ENCODE peak calls at places on chromosomes 1 and 21, in six cellular contexts. R, I, D, V, X and C are unnamed samples.

GRCh38 chr1:221217029-221217428 is 337.8 kb downstream of the HLX start:
- DNase-seq in I (peak), D (no peak), X (no peak), V (no peak), R (no peak), C (no peak)

GRCh38 chr21:38376235-38376634 is 119.4 kb downstream of the KCNJ15 start:
- DNase-seq in X (no peak), V (no peak), D (no peak), R (no peak), I (no peak), C (no peak)

GRCh38 chr1:209037064-209037463 is 546.5 kb upstream of the CAMK1G start:
- DNase-seq in I (no peak), D (no peak), V (no peak), R (no peak), X (no peak), C (no peak)

GRCh38 chr1:83129107-83129506 is 869.8 kb downstream of the TTLL7 start:
- DNase-seq in I (no peak), D (no peak), R (no peak), X (no peak), V (no peak), C (no peak)

GRCh38 chr1:220544901-220545303 is 17.0 kb downstream of the MARK1 start:
- DNase-seq in V (no peak), D (peak), R (no peak), I (peak), X (no peak), C (peak)

GRCh38 chr1:212688338-212689047 is 11.1 kb downstream of the BATF3 start:
- DNase-seq in D (no peak), I (peak), V (peak), X (no peak), R (no peak), C (peak)

GRCh38 chr21:41141031-41141457 is 26.9 kb upstream of the BACE2 start:
- DNase-seq in R (no peak), I (peak), D (no peak), V (no peak), X (peak), C (no peak)

GRCh38 chr21:14982336-14982735 is 82.5 kb downstream of the NRIP1 start:
- DNase-seq in R (no peak), I (peak), X (no peak), V (no peak), D (no peak), C (peak)

GRCh38 chr1:95520390-95520789 is 286.4 kb downstream of the RWDD3 start:
- DNase-seq in V (no peak), R (no peak), I (no peak), X (no peak), D (no peak), C (no peak)

GRCh38 chr1:198845851-198846250 is 207.0 kb downstream of the PTPRC start:
- DNase-seq in X (no peak), D (no peak), V (no peak), R (no peak), I (peak), C (no peak)

GRCh38 chr1:149884433-149885363 is 14.7 kb upstream of the BOLA1 start:
- DNase-seq in D (no peak), X (peak), V (no peak), I (peak), R (no peak), C (peak)

GRCh38 chr1:15836772-15837669 is 10.5 kb upstream of the SPEN start:
- DNase-seq in V (no peak), X (no peak), R (peak), I (no peak), D (no peak), C (no peak)

GRCh38 chr1:207004931-207005830 is 27.4 kb downstream of the C1orf116 start:
- DNase-seq in X (peak), V (no peak), I (peak), R (no peak), D (peak), C (peak)

GRCh38 chr1:3558036-3558726 is 53.1 kb downstream of the MEGF6 start:
- DNase-seq in D (no peak), V (no peak), X (no peak), R (no peak), I (no peak), C (no peak)

GRCh38 chr1:65066766-65067490 is 81.1 kb upstream of the AK4 start:
- DNase-seq in R (peak), V (peak), D (peak), I (peak), X (peak), C (peak)

GRCh38 chr1:54955359-54955758 is 25.1 kb upstream of the TMEM61 start:
- DNase-seq in X (peak), R (no peak), I (peak), V (no peak), D (no peak), C (peak)

GRCh38 chr1:182330303-182330702 is 61.3 kb downstream of the GLUL start:
- DNase-seq in V (no peak), D (no peak), R (peak), X (peak), I (no peak), C (peak)

GRCh38 chr21:31326478-31327247 is 17.4 kb downstream of the TIAM1 start:
- DNase-seq in V (no peak), R (no peak), X (no peak), I (no peak), D (no peak), C (no peak)

GRCh38 chr1:67314696-67315095 is 7.0 kb downstream of the IL12RB2 start:
- DNase-seq in D (no peak), V (no peak), I (no peak), X (no peak), R (no peak), C (peak)

GRCh38 chr1:67988066-67988465 is 62.4 kb downstream of the DIRAS3 start:
- DNase-seq in D (no peak), I (no peak), V (no peak), X (no peak), R (no peak), C (peak)

GRCh38 chr1:166273618-166274017 is 106.8 kb upstream of the FAM78B start:
- DNase-seq in D (no peak), V (no peak), R (no peak), X (no peak), I (no peak), C (no peak)

GRCh38 chr1:67146539-67146938 is 11.8 kb upstream of the C1orf141 start:
- DNase-seq in D (no peak), R (no peak), I (no peak), V (no peak), X (peak), C (no peak)

GRCh38 chr1:226608699-226609505 is 60.3 kb downstream of the STUM start:
- DNase-seq in R (peak), V (peak), D (peak), I (peak), X (peak), C (peak)

GRCh38 chr1:228003461-228004330 is 3.1 kb upstream of the WNT3A start:
- DNase-seq in D (no peak), I (no peak), V (peak), R (no peak), X (no peak), C (no peak)

GRCh38 chr1:92478393-92478792 is 8.3 kb downstream of the GFI1 start:
- DNase-seq in X (peak), I (peak), V (no peak), R (no peak), D (no peak), C (peak)

GRCh38 chr1:157944666-157945280 is 48.7 kb upstream of the KIRREL1 start:
- DNase-seq in D (no peak), X (no peak), I (no peak), R (no peak), V (no peak), C (no peak)

GRCh38 chr21:43867936-43868335 is 2.9 kb downstream of the AGPAT3 start:
- DNase-seq in I (no peak), R (no peak), D (no peak), X (no peak), V (no peak), C (no peak)

GRCh38 chr1:210477328-210477924 is 148.7 kb downstream of the HHAT start:
- DNase-seq in R (no peak), X (no peak), D (peak), I (peak), V (no peak), C (peak)

GRCh38 chr1:93909146-93910050 is at the start of gene GCLM:
- DNase-seq in D (peak), X (peak), I (peak), V (peak), R (peak), C (peak)

GRCh38 chr21:44653656-44654575 is 543 bp downstream of the KRTAP12-4 start:
- DNase-seq in D (no peak), X (no peak), I (no peak), V (no peak), R (no peak), C (no peak)

GRCh38 chr1:21605012-21605715 is 64.0 kb downstream of the RAP1GAP start:
- DNase-seq in V (no peak), D (no peak), R (no peak), I (no peak), X (no peak), C (no peak)

GRCh38 chr1:156641761-156642264 is at the start of gene BCAN:
- DNase-seq in R (peak), V (no peak), D (peak), I (peak), X (no peak), C (no peak)

GRCh38 chr1:41486892-41487728 is 2.6 kb upstream of the EDN2 start:
- DNase-seq in I (peak), V (no peak), X (no peak), D (peak), R (peak), C (no peak)

GRCh38 chr1:83978056-83978455 is 20.9 kb downstream of the TTLL7 start:
- DNase-seq in R (no peak), I (no peak), D (no peak), X (no peak), V (no peak), C (no peak)

GRCh38 chr1:48114596-48115384 is 107.7 kb upstream of the SLC5A9 start:
- DNase-seq in V (no peak), R (no peak), D (no peak), X (peak), I (no peak), C (peak)

GRCh38 chr1:40872266-40872665 is 10.1 kb upstream of the CITED4 start:
- DNase-seq in V (no peak), R (no peak), D (no peak), I (no peak), X (no peak), C (no peak)

GRCh38 chr21:18495553-18495952 is 92.0 kb upstream of the TMPRSS15 start:
- DNase-seq in I (no peak), D (no peak), X (no peak), R (no peak), V (no peak), C (no peak)

GRCh38 chr21:18498428-18498827 is 94.8 kb upstream of the TMPRSS15 start:
- DNase-seq in X (no peak), I (no peak), D (no peak), V (no peak), R (no peak), C (no peak)

GRCh38 chr21:18499761-18500376 is 96.3 kb upstream of the TMPRSS15 start:
- DNase-seq in D (peak), X (no peak), V (no peak), I (peak), R (no peak), C (peak)
- TF ChIP-seq CTCF in D (peak), X (peak), V (peak), I (peak), R (peak), C (peak)

DNA sequence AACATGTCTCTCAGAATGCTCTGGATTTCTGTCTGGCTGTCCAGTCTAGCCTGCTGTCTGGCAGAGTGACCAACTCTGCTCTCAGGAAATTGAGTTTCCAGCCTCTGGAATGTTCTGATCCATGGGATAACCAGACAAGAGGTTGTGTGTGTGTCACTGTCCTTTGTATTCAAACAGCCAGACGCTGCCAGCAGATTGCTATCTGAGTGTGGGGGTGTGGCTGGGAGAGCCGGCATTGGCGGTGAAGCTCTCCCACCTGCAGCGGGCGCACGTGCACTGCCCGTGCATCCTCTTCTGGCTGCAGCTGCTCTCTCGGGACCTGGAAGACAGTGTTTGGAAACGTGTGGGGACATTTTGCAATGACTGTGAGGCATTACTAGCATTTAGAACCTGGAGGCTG is 26.1 kb downstream of the PKP1 start:
- DNase-seq in D (peak), R (peak), I (peak), V (no peak), X (peak), C (peak)
- TF ChIP-seq CTCF in D (peak), R (no peak), I (no peak), V (no peak), X (no peak), C (peak)

GRCh38 chr1:1796466-1796865 is 18.2 kb upstream of the NADK start:
- DNase-seq in V (no peak), I (no peak), R (no peak), D (no peak), X (no peak), C (no peak)
- TF ChIP-seq CTCF in V (no peak), I (peak), R (peak), D (peak), X (no peak), C (no peak)

DNA sequence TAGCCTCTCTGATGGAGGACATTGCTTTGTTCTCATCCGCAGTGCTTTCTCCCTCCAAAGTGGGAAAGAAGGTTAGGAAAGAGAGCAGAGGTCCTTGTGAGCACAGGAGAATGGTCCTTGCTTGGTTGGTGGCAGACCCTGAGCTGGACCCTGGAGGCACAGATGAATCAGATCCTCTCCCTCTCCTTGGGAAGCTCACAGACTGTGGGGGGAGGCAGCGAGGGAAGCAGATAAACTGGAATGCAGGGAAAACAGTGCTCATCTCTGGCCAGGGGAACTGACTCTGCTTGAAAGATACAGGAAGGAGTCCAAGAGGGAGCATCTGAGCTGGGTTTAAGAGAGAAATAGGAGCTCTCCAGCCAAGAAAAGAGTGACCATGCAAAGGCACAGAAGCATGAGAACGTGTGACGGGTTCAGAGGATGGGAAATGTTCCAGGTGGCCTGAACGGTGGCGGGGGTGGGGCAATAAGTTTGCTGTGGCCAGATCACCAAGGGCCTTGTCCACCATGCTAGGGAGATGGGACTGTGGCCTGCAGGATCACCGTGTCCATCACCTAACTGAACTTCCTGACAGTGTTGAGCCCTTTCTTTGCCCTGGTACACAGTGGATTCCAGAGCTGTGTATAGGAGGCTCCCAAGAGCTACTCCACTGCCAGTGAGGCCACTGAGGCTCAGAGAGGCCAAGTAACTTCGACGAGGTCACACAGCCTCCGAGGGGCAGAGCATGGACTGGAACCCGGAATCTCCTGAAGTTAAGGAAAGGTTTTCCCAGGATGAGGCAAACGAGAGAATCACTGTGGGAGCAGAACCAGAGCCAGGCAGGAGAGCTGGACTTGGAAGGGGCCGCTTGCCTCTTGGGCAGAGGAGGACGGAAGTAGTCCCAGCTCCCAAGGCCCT is 52.3 kb downstream of the GLIS1 start:
- DNase-seq in D (no peak), I (peak), V (no peak), R (no peak), X (no peak), C (no peak)
- TF ChIP-seq CTCF in D (no peak), I (no peak), V (no peak), R (no peak), X (no peak), C (no peak)

DNA sequence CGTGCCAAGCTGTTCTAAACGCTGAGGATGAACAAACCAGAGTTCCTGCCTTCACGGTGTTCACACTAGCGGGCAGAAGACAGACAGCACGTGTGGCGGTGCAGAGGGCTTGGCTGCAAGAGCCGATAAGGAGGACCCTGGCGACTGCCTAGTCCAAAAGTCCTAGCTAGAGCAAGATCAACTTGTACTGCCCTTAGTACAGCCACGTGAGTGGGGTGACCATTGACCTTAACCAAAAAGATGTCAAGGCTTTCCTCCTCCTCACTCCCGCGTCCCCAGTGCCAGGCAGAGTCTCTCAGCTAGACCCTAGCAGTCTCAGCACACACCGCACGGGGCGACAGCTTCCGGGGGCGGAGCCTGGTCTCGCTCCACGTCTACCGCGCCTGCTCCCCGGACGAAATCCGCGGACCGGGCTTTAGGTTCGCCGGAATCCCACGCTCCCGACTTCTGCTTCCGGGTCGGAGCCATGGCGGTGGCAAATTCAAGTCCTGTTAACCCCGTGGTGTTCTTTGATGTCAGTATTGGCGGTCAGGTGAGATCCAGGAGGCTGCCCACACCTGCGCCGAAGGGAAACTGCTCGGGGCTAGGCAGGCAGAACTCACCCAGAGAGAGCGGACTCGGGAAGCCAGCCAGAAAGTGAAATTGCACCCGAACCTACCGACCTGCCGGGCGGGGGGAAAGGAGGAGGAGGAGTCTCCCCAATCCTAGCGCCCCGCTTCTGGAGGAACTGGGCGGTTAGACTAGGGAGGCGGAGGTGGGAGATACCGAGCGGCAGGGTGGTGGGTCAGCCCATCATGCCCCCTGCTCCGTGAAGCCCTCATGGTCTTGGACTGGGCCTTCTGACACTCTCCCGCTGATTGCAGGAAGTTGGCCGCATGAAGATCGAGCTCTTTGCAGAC is at the start of gene PPIH:
- DNase-seq in V (peak), D (peak), X (peak), R (peak), I (peak), C (peak)
- TF ChIP-seq CTCF in V (no peak), D (no peak), X (no peak), R (peak), I (peak), C (no peak)

DNA sequence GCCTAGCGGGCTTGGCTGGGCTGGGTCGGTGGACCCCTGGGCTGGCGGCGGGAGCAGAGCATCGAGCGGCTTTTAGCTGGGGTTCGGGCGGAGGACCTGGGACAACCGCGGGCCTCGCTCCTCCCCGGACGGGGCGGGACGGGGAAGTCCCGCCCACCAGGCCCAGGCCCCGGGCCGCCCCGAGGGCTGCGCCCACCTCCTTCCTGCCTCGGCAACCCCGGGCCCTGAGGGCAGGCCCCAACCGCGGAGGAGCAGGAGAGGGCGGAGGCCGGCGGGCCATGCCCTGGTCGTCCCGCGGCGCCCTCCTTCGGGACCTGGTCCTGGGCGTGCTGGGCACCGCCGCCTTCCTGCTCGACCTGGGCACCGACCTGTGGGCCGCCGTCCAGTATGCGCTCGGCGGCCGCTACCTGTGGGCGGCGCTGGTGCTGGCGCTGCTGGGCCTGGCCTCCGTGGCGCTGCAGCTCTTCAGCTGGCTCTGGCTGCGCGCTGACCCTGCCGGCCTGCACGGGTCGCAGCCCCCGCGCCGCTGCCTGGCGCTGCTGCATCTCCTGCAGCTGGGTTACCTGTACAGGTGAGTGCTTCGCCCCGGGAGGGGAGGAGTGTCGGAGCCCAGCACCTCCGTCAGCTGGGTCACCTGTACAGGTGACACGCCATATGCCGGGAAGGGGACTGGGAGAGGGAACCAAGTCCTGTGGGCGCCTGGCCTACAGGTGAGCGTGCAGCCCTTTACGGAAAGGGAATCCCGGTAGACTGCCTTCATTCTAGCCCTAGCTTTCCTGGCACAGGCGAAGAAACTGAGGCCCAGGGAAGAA is at the start of gene XKR8:
- DNase-seq in D (peak), X (peak), R (peak), I (peak), V (peak), C (peak)
- TF ChIP-seq CTCF in D (peak), X (peak), R (peak), I (peak), V (no peak), C (peak)

GRCh38 chr1:1115830-1116700 is at the start of gene C1orf159:
- DNase-seq in I (peak), R (peak), V (peak), D (peak), X (peak), C (peak)
- TF ChIP-seq CTCF in I (no peak), R (no peak), V (no peak), D (no peak), X (no peak), C (no peak)

GRCh38 chr1:224781800-224782199 is 147.7 kb upstream of the DNAH14 start:
- DNase-seq in I (no peak), X (no peak), V (no peak), D (no peak), R (no peak), C (no peak)
- TF ChIP-seq CTCF in I (no peak), X (no peak), V (no peak), D (no peak), R (no peak), C (no peak)